ENCODE peak calls at places on chromosomes 3 and 15, in ten cellular contexts. N is Calu3, B is PC-9, M is AG09309, P is foreskin fibroblast, Z is endothelial cell, L is upper lobe of right lung, U is AG10803, C is GM10248, S is colonic mucosa. D is an unnamed sample.

GRCh38 chr3:159994182-159994581 is 5.5 kb downstream of the IL12A start:
- DNase-seq in Z (no peak), L (no peak), U (no peak), P (peak), B (no peak), N (no peak), M (no peak), S (no peak), C (no peak), D (no peak)

GRCh38 chr3:182294256-182294655 is 499.0 kb upstream of the ATP11B start:
- DNase-seq in P (no peak), L (no peak), S (no peak), N (no peak), B (peak), Z (no peak), U (peak), C (no peak), M (no peak), D (no peak)

GRCh38 chr3:186979837-186980236 is 49.5 kb downstream of the ST6GAL1 start:
- DNase-seq in B (peak), N (no peak), U (no peak), C (no peak), S (no peak), L (no peak), Z (no peak), M (no peak), P (no peak), D (no peak)

GRCh38 chr3:168121175-168121853 is 25.6 kb upstream of the GOLIM4 start:
- DNase-seq in N (no peak), P (no peak), S (peak), Z (no peak), U (peak), B (no peak), L (no peak), C (no peak), M (no peak), D (no peak)

GRCh38 chr15:31345606-31346366 is 19.2 kb downstream of the KLF13 start:
- DNase-seq in S (no peak), P (no peak), M (no peak), C (no peak), N (no peak), B (no peak), L (peak), U (no peak), Z (no peak), D (no peak)

GRCh38 chr15:81225161-81225671 is 28.5 kb downstream of the IL16 start:
- DNase-seq in N (no peak), L (peak), P (no peak), M (no peak), Z (no peak), C (no peak), U (peak), B (no peak), S (no peak), D (no peak)

GRCh38 chr3:58627580-58627894 is 39.0 kb downstream of the FAM3D start:
- DNase-seq in S (no peak), P (no peak), Z (no peak), C (no peak), L (no peak), N (peak), U (no peak), B (no peak), M (no peak), D (no peak)

GRCh38 chr3:72753495-72753894 is 94.8 kb downstream of the SHQ1 start:
- DNase-seq in C (no peak), P (no peak), M (no peak), Z (no peak), S (peak), B (no peak), U (no peak), N (no peak), L (no peak), D (no peak)

GRCh38 chr3:189053327-189053726 is 118.4 kb upstream of the TPRG1 start:
- DNase-seq in M (no peak), Z (no peak), L (no peak), U (no peak), C (no peak), P (no peak), N (no peak), S (no peak), B (no peak), D (no peak)

GRCh38 chr15:63915888-63916731 is 82.4 kb upstream of the HERC1 start:
- DNase-seq in S (no peak), B (no peak), C (no peak), M (no peak), U (peak), L (no peak), P (peak), N (peak), Z (peak), D (no peak)

GRCh38 chr3:94645790-94646189 is 582.9 kb downstream of the NSUN3 start:
- DNase-seq in B (peak), M (no peak), Z (no peak), U (no peak), C (no peak), P (no peak), L (no peak), N (no peak), S (no peak), D (no peak)

GRCh38 chr15:70149667-70150404 is 52.1 kb upstream of the TLE3 start:
- DNase-seq in P (no peak), S (no peak), U (peak), M (no peak), N (no peak), B (peak), C (no peak), Z (no peak), L (no peak), D (no peak)

GRCh38 chr15:38603271-38603670 is 38.7 kb upstream of the RASGRP1 start:
- DNase-seq in P (no peak), B (no peak), N (no peak), C (no peak), L (no peak), U (no peak), Z (no peak), S (no peak), M (no peak), D (no peak)

GRCh38 chr3:156535162-156535627 is 19.7 kb downstream of the SSR3 start:
- DNase-seq in M (peak), B (peak), S (peak), N (peak), Z (no peak), C (no peak), P (peak), L (no peak), U (peak), D (no peak)

GRCh38 chr15:56325186-56325585 is 40.0 kb upstream of the TEX9 start:
- DNase-seq in M (peak), B (no peak), N (no peak), L (no peak), P (peak), S (no peak), U (peak), Z (no peak), C (no peak), D (no peak)

GRCh38 chr15:43286074-43286473 is 19.3 kb upstream of the TGM5 start:
- DNase-seq in L (no peak), Z (no peak), M (no peak), P (no peak), N (no peak), U (no peak), S (no peak), B (no peak), C (no peak), D (no peak)

GRCh38 chr3:175082631-175083030 is 223.5 kb downstream of the NAALADL2 start:
- DNase-seq in N (no peak), B (no peak), L (no peak), M (no peak), Z (no peak), P (no peak), U (no peak), S (no peak), C (no peak), D (no peak)

GRCh38 chr3:66572938-66573710 is 72.3 kb upstream of the LRIG1 start:
- DNase-seq in N (peak), B (no peak), C (peak), M (no peak), Z (peak), P (no peak), S (no peak), L (no peak), U (no peak), D (no peak)

GRCh38 chr15:44676676-44677075 is 13.2 kb upstream of the SPG11 start:
- DNase-seq in Z (no peak), C (no peak), S (no peak), N (no peak), M (no peak), L (no peak), U (no peak), B (no peak), P (no peak), D (no peak)

GRCh38 chr15:42102646-42103235 is 8.4 kb upstream of the PLA2G4D start:
- DNase-seq in C (no peak), B (no peak), L (peak), U (peak), M (peak), S (peak), N (no peak), Z (no peak), P (peak), D (no peak)

GRCh38 chr15:40637221-40637745 is 43.2 kb downstream of the KNL1 start:
- DNase-seq in P (no peak), Z (no peak), N (no peak), S (no peak), L (no peak), C (no peak), B (no peak), M (no peak), U (peak), D (no peak)

DNA sequence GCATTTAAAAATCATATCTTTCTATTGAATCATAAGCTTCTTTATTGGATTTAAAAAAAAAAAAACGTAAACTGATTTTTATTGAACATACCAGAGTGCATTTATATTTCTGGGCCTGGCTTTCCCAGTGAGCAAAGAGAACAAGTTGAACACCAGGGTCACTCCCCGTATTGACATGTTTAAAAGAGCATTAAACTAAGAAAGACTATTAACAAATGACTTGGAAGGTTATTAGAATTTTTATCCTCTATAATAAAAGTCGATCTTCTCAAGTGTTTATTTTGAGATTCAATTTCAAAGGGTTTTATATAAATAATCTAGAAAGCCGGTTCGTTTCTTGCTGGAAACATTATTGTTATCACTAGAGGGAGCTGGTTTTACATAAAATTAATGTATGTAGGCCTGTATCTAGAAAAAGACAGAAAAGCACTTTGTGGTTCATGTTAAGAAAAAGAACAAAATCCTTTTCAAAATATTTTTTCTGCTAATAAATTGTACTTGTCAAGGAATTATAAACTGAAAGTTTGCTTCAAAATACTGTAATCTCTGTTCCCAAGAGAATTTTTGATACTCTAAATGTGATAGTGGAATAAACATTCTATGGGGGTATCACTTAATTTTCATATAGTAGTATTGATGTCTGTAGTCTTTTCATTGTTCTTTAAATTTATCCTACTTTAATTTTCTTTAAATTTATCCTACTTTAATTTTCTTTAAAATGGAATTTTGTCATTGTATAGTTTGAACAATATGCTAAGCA is 321.8 kb upstream of the MME start:
- DNase-seq in M (peak), B (no peak), S (no peak), Z (no peak), C (no peak), U (peak), L (no peak), P (peak), N (no peak), D (no peak)
- TF ChIP-seq CTCF in M (peak), B (peak), S (no peak), Z (peak), C (peak), U (peak), L (peak), P (peak), N (no peak), D (peak)

GRCh38 chr15:67080118-67080899 is 14.9 kb downstream of the SMAD3 start:
- DNase-seq in M (peak), N (no peak), C (no peak), Z (no peak), S (no peak), L (peak), U (peak), B (no peak), P (peak), D (no peak)
- TF ChIP-seq CTCF in M (peak), N (no peak), C (no peak), Z (no peak), S (no peak), L (no peak), U (peak), B (no peak), P (no peak), D (no peak)

DNA sequence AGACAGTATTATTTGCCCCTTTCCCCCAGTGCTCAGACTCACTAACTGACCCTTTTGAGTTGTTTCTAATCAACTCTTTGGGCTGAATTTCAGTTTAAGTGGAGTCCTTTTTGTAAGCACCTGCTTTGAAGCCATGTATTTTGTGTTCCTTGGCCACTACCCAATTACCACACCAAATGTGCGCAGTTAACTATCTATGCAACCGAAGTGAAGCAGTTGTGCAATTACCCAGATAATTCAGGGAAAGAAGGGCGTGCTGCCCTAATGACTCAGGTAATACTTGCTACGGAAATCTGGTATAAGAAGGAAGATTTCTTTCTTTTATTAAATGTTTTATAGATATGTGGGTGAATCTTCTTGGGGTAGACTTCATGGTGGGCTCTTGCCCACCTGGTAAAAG is 371.9 kb upstream of the TBL1XR1 start:
- DNase-seq in M (no peak), C (no peak), P (no peak), L (no peak), U (no peak), S (no peak), B (no peak), Z (no peak), N (no peak), D (no peak)
- TF ChIP-seq CTCF in M (no peak), C (no peak), P (no peak), L (no peak), U (no peak), S (no peak), B (no peak), Z (no peak), N (no peak), D (no peak)

DNA sequence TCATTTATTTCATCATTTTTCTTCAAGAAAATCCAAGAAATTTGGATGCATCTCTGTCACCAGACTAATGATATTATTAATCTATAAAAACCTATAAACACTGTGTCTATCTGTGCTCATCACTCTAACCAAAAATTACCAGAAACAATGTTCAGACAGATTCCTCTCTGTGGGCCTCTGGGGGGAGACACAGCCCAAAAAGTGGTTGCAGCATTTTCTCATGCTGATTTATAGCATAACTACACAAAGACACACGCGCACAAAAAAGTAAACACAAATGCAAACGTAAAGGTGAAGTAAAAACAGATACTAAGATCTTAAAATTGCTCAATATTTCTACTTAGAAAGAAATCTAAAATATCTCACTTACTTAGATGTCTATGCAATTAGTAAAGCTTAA is 976.0 kb downstream of the GBE1 start:
- DNase-seq in Z (no peak), S (no peak), N (peak), U (no peak), M (no peak), C (no peak), L (no peak), B (no peak), P (no peak), D (no peak)
- TF ChIP-seq CTCF in Z (no peak), S (no peak), N (no peak), U (no peak), M (no peak), C (no peak), L (no peak), B (peak), P (no peak), D (peak)

GRCh38 chr3:69020424-69020823 is 6.9 kb upstream of the EOGT start:
- DNase-seq in N (no peak), P (no peak), U (no peak), S (no peak), Z (no peak), B (no peak), M (no peak), L (no peak), C (no peak), D (no peak)
- TF ChIP-seq CTCF in N (no peak), P (peak), U (peak), S (no peak), Z (peak), B (peak), M (peak), L (peak), C (peak), D (peak)

GRCh38 chr3:46416134-46417119 is 9.4 kb downstream of the CCRL2 start:
- DNase-seq in L (no peak), P (no peak), M (no peak), S (no peak), B (no peak), U (no peak), Z (no peak), N (no peak), C (no peak), D (no peak)
- TF ChIP-seq CTCF in L (no peak), P (no peak), M (no peak), S (no peak), B (no peak), U (no peak), Z (no peak), N (no peak), C (no peak), D (no peak)

DNA sequence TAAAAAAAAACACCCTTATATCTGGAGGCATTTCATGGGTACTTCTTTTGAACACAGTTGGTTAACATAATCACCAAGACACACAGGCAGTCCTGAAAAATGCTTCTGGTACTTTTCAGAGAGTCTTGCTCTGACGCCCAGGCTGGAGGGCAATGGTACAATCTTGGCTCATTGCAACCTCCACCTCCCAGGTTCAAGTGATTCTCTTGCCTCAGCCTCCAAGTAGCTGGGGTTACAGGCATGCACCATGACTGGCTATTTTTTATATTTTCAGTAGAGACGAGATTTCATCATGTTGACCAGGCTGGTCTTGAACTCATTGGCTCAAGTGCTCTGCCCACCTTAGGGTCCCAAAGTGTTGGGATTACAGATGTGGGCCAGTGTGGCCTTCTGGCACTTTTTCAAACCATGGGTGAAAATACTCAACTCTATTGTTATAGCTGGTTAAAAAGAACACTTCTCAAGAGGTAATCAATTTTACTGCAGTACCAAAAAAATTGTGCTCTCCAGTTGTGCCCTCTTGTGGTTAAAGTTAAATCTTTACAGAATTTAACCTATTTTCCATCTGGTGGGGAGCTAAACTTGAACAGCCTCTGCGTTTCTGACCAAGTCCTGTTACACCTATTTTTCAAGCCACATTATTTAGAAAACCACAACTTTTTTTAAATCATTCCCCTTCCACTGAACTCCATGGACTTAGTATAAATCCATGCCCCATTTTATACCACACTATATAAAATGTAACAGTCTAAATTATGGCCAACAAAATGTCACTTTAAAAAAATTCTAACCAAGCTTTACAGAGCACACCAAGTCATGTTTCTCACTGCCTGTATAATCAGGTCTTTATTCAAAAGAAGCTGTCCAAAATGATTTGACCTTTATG is 1.2 kb upstream of the SNAPC5 start:
- DNase-seq in M (no peak), B (no peak), N (no peak), P (peak), C (no peak), Z (no peak), L (no peak), U (peak), S (no peak), D (no peak)
- TF ChIP-seq CTCF in M (peak), B (peak), N (no peak), P (peak), C (peak), Z (peak), L (peak), U (peak), S (peak), D (peak)

GRCh38 chr15:75483106-75483505 is 31.6 kb upstream of the SIN3A start:
- DNase-seq in C (no peak), M (no peak), N (no peak), S (no peak), P (no peak), Z (no peak), U (no peak), L (no peak), B (no peak), D (no peak)
- TF ChIP-seq CTCF in C (no peak), M (no peak), N (no peak), S (no peak), P (no peak), Z (no peak), U (no peak), L (no peak), B (no peak), D (no peak)